ENCODE peak calls at places on chromosomes 12 and 14, in five cellular contexts. B, W, O, D and V are unnamed samples.

GRCh38 chr14:28596336-28596735 is 170.3 kb upstream of the FOXG1 start:
- DNase-seq in B (no peak), W (no peak), O (no peak), D (peak; percentile 1), V (no peak)

GRCh38 chr12:114479831-114480230 is 73.9 kb upstream of the TBX5 start:
- DNase-seq in B (no peak), W (no peak), O (no peak), D (no peak), V (no peak)

GRCh38 chr12:123131291-123131831 is 19.5 kb downstream of the PITPNM2 start:
- DNase-seq in B (no peak), W (no peak), O (no peak), D (no peak), V (no peak)

GRCh38 chr14:54129850-54130640 is 173.4 kb upstream of the BMP4 start:
- DNase-seq in B (no peak), W (no peak), O (no peak), D (no peak), V (no peak)

GRCh38 chr14:102883028-102883953 is 39.2 kb upstream of the AMN start:
- DNase-seq in B (no peak), W (no peak), O (no peak), D (no peak), V (no peak)

GRCh38 chr12:6534914-6535696 is 788 bp downstream of the GAPDH start:
- DNase-seq in B (peak; percentile 60), W (peak; percentile 81), O (no peak), D (peak; percentile 82), V (no peak)

GRCh38 chr14:23800811-23801210 is 152.8 kb upstream of the DHRS4 start:
- DNase-seq in B (no peak), W (no peak), O (no peak), D (no peak), V (no peak)

GRCh38 chr12:23640754-23641153 is 308.7 kb downstream of the SOX5 start:
- DNase-seq in B (no peak), W (no peak), O (no peak), D (no peak), V (no peak)

GRCh38 chr14:87888136-87888999 is 104.6 kb downstream of the GALC start:
- DNase-seq in B (no peak), W (peak; percentile 12), O (no peak), D (no peak), V (no peak)

GRCh38 chr12:75995691-75996090 is 35.9 kb downstream of the PHLDA1 start:
- DNase-seq in B (no peak), W (no peak), O (no peak), D (no peak), V (no peak)

GRCh38 chr14:95296595-95297365 is 22.9 kb downstream of the CLMN start:
- DNase-seq in B (no peak), W (no peak), O (no peak), D (no peak), V (no peak)

GRCh38 chr12:2409656-2410265 is 357.0 kb downstream of the CACNA1C start:
- DNase-seq in B (no peak), W (no peak), O (no peak), D (no peak), V (no peak)

GRCh38 chr14:36212987-36213386 is 36.5 kb upstream of the PTCSC3 start:
- DNase-seq in B (no peak), W (no peak), O (no peak), D (no peak), V (no peak)

GRCh38 chr12:52182898-52183543 is 8.8 kb downstream of the KRT80 start:
- DNase-seq in B (no peak), W (no peak), O (no peak), D (no peak), V (no peak)

GRCh38 chr12:91926810-91927209 is 218.8 kb downstream of the BTG1 start:
- DNase-seq in B (no peak), W (no peak), O (peak; percentile 15), D (peak; percentile 85), V (no peak)

GRCh38 chr12:80939231-80939950 is 1.7 kb upstream of the LIN7A start:
- DNase-seq in B (no peak), W (no peak), O (no peak), D (peak; percentile 9), V (no peak)

GRCh38 chr12:28795306-28795705 is 353.8 kb upstream of the FAR2 start:
- DNase-seq in B (no peak), W (no peak), O (no peak), D (no peak), V (no peak)

GRCh38 chr14:40268236-40268635 is 836.0 kb upstream of the FBXO33 start:
- DNase-seq in B (no peak), W (no peak), O (no peak), D (no peak), V (no peak)

GRCh38 chr14:106837870-106838269 is 1311.5 kb downstream of the TMEM121 start:
- DNase-seq in B (no peak), W (no peak), O (no peak), D (no peak), V (no peak)

GRCh38 chr14:104656014-104656714 is 33.3 kb upstream of the INF2 start:
- DNase-seq in B (no peak), W (peak; percentile 56), O (no peak), D (no peak), V (no peak)

GRCh38 chr12:82970614-82971013 is 283.9 kb downstream of the TMTC2 start:
- DNase-seq in B (no peak), W (no peak), O (no peak), D (no peak), V (no peak)

GRCh38 chr14:24673059-24673458 is 39.1 kb upstream of the GZMB start:
- DNase-seq in B (no peak), W (no peak), O (no peak), D (no peak), V (no peak)

GRCh38 chr12:131379758-131380157 is 331.1 kb upstream of the SFSWAP start:
- DNase-seq in B (no peak), W (no peak), O (no peak), D (no peak), V (no peak)

GRCh38 chr12:105706321-105706972 is 376.0 kb downstream of the C12orf75 start:
- DNase-seq in B (no peak), W (no peak), O (no peak), D (peak; percentile 64), V (peak; percentile 89)

GRCh38 chr12:88546851-88547250 is 33.4 kb downstream of the KITLG start:
- DNase-seq in B (no peak), W (no peak), O (no peak), D (no peak), V (no peak)

GRCh38 chr12:124939428-124940142 is 25.1 kb upstream of the UBC start:
- DNase-seq in B (peak; percentile 77), W (peak; percentile 80), O (peak; percentile 74), D (peak; percentile 91), V (no peak)

GRCh38 chr12:106136263-106136662 is 2.5 kb downstream of the NUAK1 start:
- DNase-seq in B (peak; percentile 92), W (peak; percentile 70), O (no peak), D (peak; percentile 90), V (peak; percentile 70)

GRCh38 chr14:91858536-91859275 is 8.6 kb downstream of the TC2N start:
- DNase-seq in B (no peak), W (no peak), O (no peak), D (peak; percentile 28), V (no peak)

GRCh38 chr14:73795974-73796373 is 55.7 kb upstream of the PTGR2 start:
- DNase-seq in B (no peak), W (no peak), O (peak; percentile 66), D (no peak), V (peak; percentile 73)

GRCh38 chr14:96168581-96168980 is 36.1 kb upstream of the BDKRB2 start:
- DNase-seq in B (no peak), W (no peak), O (no peak), D (no peak), V (no peak)

GRCh38 chr12:42094277-42094676 is 50.4 kb downstream of the GXYLT1 start:
- DNase-seq in B (no peak), W (no peak), O (no peak), D (peak; percentile 39), V (no peak)

GRCh38 chr14:66380143-66380542 is 106.0 kb upstream of the CCDC196 start:
- DNase-seq in B (no peak), W (no peak), O (no peak), D (peak; percentile 19), V (no peak)

GRCh38 chr12:104578453-104578852 is 121.7 kb downstream of the CHST11 start:
- DNase-seq in B (no peak), W (no peak), O (no peak), D (no peak), V (peak; percentile 69)

GRCh38 chr14:84575681-84576080 is 954.3 kb upstream of the FLRT2 start:
- DNase-seq in B (no peak), W (no peak), O (no peak), D (no peak), V (no peak)

GRCh38 chr12:26119391-26119981 is 5.4 kb downstream of the BHLHE41 start:
- DNase-seq in B (no peak), W (peak; percentile 56), O (no peak), D (peak; percentile 67), V (no peak)

GRCh38 chr12:104738371-104738710 is 219.7 kb downstream of the SLC41A2 start:
- DNase-seq in B (peak; percentile 36), W (no peak), O (no peak), D (no peak), V (peak; percentile 10)

GRCh38 chr12:87238466-87238865 is 790.7 kb downstream of the C12orf50 start:
- DNase-seq in B (no peak), W (no peak), O (no peak), D (no peak), V (no peak)

GRCh38 chr12:6020930-6021329 is 75.9 kb upstream of the ANO2 start:
- DNase-seq in B (peak; percentile 52), W (no peak), O (no peak), D (peak; percentile 60), V (peak; percentile 31)

GRCh38 chr12:122021193-122021821 is 377 bp upstream of the BCL7A start:
- DNase-seq in B (peak; percentile 29), W (no peak), O (no peak), D (peak; percentile 39), V (no peak)
- TF ChIP-seq CTCF in B (no peak), W (no peak), O (no peak), D (no peak), V (no peak)

GRCh38 chr14:51443195-51444018 is 203.4 kb downstream of the TMX1 start:
- DNase-seq in B (no peak), W (no peak), O (no peak), D (peak; percentile 21), V (no peak)
- H3K4me3 ChIP-seq in B (no peak overlapping the region), W (no peak overlapping the region), O (no peak overlapping the region), D (no peak overlapping the region), V (no peak overlapping the region)

GRCh38 chr14:78363008-78363407 is 192.8 kb downstream of the NRXN3 start:
- DNase-seq in B (no peak), W (no peak), O (no peak), D (no peak), V (no peak)
- TF ChIP-seq CTCF in B (no peak), W (no peak), O (no peak), D (no peak), V (no peak)

GRCh38 chr12:55721601-55722213 is 1.5 kb downstream of the RDH5 start:
- DNase-seq in B (no peak), W (no peak), O (no peak), D (no peak), V (no peak)
- H3K4me3 ChIP-seq in B (no peak overlapping the region), W (no peak overlapping the region), O (peak overlapping the region; percentile 26), D (no peak overlapping the region), V (no peak overlapping the region)

DNA sequence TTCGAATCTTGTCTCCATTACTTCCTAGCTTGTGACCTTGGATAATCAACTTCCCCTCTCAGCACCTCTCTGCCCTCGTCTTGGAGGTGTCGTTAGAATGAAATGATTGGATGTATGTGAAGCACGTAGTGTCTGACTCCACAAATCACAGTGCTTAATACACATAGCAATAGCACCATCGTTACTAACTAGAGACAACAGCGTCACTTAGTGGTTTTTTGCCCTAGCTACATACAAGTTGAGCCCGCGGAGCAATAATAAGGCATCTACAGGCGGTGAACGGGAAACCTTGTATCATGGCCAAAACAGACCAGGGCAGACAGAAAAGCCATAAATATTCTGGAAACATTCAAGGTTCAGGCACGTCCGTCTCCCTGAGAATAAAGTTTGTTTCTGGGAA is 154.9 kb downstream of the ASCL4 start:
- DNase-seq in B (no peak), W (peak; percentile 42), O (no peak), D (no peak), V (no peak)
- TF ChIP-seq CTCF in B (no peak), W (peak; percentile 33), O (peak; percentile 35), D (no peak), V (no peak)